ENCODE peak calls at places on chromosomes 7 and 10, in four cellular contexts. A is HCT116, N is spleen, I is GM23338. K is an unnamed sample.

GRCh38 chr7:127918130-127918529 is 113.1 kb downstream of the LRRC4 start:
- DNase-seq in A (no peak), N (no peak), I (no peak), K (no peak)

GRCh38 chr7:94941844-94942632 is 34.6 kb downstream of the PPP1R9A start:
- DNase-seq in A (no peak), I (no peak), N (no peak), K (no peak)

GRCh38 chr10:76779163-76779820 is 858.3 kb downstream of the KCNMA1 start:
- DNase-seq in I (peak), A (no peak), N (no peak), K (no peak)

GRCh38 chr7:134552105-134552504 is 3.2 kb downstream of the AKR1B15 start:
- DNase-seq in N (no peak), A (no peak), I (peak), K (no peak)

GRCh38 chr10:60818134-60818770 is 40.0 kb downstream of the CDK1 start:
- DNase-seq in I (no peak), N (no peak), A (no peak), K (no peak)

GRCh38 chr7:40306596-40306995 is 171.8 kb downstream of the SUGCT start:
- DNase-seq in I (no peak), A (no peak), N (no peak), K (no peak)

GRCh38 chr10:42519761-42520460 is 118.5 kb downstream of the ZNF33B start:
- DNase-seq in I (peak), A (no peak), N (no peak), K (no peak)

GRCh38 chr7:45969940-45970339 is 48.9 kb upstream of the IGFBP3 start:
- DNase-seq in A (no peak), N (no peak), I (no peak), K (no peak)

GRCh38 chr7:95435422-95435780 is 573 bp upstream of the PON2 start:
- DNase-seq in I (no peak), A (no peak), N (peak), K (no peak)

GRCh38 chr7:155722936-155723335 is 78.5 kb downstream of the RBM33 start:
- DNase-seq in A (no peak), N (no peak), I (no peak), K (no peak)

GRCh38 chr10:15290671-15291070 is 80.4 kb downstream of the FAM171A1 start:
- DNase-seq in N (no peak), I (no peak), A (no peak), K (peak)

GRCh38 chr10:33600381-33600780 is 265.9 kb upstream of the NRP1 start:
- DNase-seq in I (no peak), N (no peak), A (no peak), K (no peak)

GRCh38 chr10:74514322-74514721 is 312.1 kb upstream of the KAT6B start:
- DNase-seq in I (no peak), N (no peak), A (no peak), K (no peak)

GRCh38 chr10:116440330-116441030 is 12.8 kb downstream of the PNLIPRP3 start:
- DNase-seq in A (no peak), I (no peak), N (no peak), K (no peak)

GRCh38 chr10:27446091-27446918 is 57.8 kb upstream of the RAB18 start:
- DNase-seq in A (peak), N (no peak), I (peak), K (no peak)

GRCh38 chr10:103192451-103193106 is 493 bp downstream of the NT5C2 start:
- DNase-seq in I (peak), A (peak), N (peak), K (peak)

GRCh38 chr7:7109934-7110333 is 72.4 kb upstream of the C1GALT1 start:
- DNase-seq in I (no peak), N (no peak), A (no peak), K (no peak)

GRCh38 chr7:8113184-8113583 is 144.6 kb downstream of the GLCCI1 start:
- DNase-seq in N (no peak), A (no peak), I (no peak), K (no peak)

GRCh38 chr10:47276576-47277351 is 23.2 kb upstream of the GDF10 start:
- DNase-seq in I (no peak), A (no peak), N (no peak), K (peak)

GRCh38 chr10:36764823-36765222 is 360.6 kb upstream of the ANKRD30A start:
- DNase-seq in N (no peak), I (no peak), A (no peak), K (no peak)

GRCh38 chr10:36765777-36766176 is 359.6 kb upstream of the ANKRD30A start:
- DNase-seq in A (no peak), N (no peak), I (no peak), K (no peak)

GRCh38 chr10:36771725-36772124 is 353.7 kb upstream of the ANKRD30A start:
- DNase-seq in N (no peak), A (no peak), I (no peak), K (no peak)

DNA sequence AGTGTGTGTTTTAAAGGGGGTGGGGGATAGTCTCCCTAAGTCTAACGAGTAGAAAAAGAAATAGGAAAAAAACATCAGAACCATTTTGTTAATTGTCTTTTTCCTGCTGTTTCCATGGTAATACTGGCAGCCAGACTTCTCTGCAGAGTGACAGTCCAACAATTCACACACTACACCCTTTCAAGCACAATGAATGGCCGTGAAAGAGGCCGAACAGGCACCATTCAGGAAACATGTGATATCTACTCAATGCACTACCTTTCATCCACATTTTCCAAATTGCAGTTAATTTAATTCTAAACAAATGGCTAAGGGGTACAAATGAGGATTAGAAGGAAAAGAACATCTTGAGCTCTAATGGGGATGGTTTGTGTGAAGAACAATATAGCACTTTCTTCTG is 358.5 kb upstream of the ANKRD30A start:
- DNase-seq in I (no peak), A (no peak), N (no peak), K (no peak)
- TF ChIP-seq POLR2AphosphoS5 in I (no peak), A (no peak), N (no peak), K (no peak)

DNA sequence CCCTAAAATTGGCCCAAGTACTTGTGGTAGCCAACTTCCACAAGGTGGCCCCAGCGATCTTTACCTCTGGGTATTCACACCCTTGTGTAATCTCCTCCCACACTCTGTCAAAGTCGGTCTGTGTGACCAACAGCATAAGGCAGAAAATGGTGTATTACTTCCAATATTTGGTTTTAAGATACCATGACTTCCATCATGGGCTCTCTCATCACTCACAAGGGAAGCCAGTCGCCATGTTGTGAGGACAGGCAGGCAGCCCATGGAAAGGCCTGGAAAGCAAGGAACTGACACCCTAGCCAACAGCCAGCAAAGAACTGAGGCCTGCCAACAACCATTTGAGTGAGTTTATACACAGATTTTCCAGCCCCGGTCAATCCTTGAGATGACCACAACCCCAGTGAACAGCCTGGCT is 91.0 kb upstream of the KMT2E start:
- DNase-seq in I (peak), A (peak), N (peak), K (no peak)
- TF ChIP-seq POLR2AphosphoS5 in I (no peak), A (no peak), N (peak), K (peak)

DNA sequence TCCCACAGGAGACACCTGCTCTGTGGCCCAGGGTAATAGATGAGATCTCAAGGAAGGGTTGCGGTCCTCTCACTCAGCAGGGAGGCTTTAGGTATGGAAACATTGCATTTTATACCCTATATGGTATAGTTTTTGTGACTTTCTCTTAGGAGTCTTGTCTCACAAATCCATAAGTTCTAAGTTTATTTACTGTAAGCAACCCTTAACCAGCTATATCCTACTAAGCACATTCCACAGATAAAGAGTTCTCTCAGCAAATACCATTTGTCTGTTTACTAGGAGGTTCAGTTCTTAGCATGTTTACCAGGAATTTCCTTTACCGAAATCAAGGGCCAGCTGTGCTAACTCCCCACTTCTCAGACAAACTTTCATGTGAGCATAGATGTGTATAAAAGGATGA is 66.9 kb downstream of the ANLN start:
- DNase-seq in N (no peak), A (no peak), I (no peak), K (no peak)
- TF ChIP-seq POLR2AphosphoS5 in N (no peak), A (no peak), I (no peak), K (no peak)

DNA sequence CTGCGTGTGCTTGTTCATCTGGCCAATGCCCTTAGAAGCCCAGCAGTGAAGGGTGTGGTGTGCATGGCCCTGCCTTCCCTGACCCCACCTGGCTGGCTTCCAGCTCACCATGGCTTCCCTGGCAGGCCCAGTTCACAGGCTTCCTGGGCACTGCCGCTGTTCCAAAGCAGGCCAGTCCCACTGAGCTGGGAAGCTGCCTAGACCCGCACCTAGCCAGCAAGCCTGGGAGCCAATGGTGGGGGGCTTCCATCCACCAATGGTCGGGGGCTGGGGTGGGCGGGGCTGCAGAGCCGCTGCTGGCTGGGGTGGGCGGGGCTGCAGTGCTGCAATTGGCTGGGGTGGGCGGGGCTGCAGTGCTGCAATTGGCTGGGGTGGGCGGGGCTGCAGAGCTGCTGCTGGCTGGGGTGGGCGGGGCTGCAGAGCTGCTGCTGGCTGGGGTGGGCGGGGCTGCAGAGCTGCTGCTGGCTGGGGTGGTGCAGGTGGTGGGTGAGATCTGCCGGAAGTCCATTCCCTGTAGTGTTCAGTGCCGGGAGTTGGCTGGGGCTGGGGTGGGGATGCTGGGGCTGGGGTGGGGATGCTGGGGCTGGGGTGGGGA is 12.4 kb downstream of the CALY start:
- DNase-seq in N (peak), I (peak), A (no peak), K (no peak)
- TF ChIP-seq POLR2AphosphoS5 in N (no peak), I (no peak), A (no peak), K (no peak)

DNA sequence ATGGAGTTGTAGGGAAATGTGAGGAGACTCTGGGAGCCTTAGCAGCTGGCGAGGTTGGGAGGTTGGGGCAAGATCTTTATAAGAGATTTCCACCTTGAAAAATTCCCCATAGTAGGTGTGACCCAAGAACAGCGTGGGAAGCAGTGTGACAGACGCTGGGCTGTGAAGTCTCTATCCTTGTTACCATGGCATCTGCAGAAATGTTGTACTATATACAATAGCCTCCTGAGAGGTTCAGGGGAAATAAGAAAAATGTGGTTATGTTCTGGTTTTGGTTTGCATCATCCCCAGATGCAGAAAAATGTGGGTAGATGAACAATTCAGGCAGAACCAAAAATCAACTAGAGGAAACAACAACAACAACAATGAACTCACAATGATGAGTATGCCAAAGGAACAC is 498.6 kb downstream of the SH2D4B start:
- DNase-seq in I (no peak), A (no peak), N (no peak), K (no peak)
- TF ChIP-seq POLR2AphosphoS5 in I (no peak), A (no peak), N (no peak), K (no peak)

DNA sequence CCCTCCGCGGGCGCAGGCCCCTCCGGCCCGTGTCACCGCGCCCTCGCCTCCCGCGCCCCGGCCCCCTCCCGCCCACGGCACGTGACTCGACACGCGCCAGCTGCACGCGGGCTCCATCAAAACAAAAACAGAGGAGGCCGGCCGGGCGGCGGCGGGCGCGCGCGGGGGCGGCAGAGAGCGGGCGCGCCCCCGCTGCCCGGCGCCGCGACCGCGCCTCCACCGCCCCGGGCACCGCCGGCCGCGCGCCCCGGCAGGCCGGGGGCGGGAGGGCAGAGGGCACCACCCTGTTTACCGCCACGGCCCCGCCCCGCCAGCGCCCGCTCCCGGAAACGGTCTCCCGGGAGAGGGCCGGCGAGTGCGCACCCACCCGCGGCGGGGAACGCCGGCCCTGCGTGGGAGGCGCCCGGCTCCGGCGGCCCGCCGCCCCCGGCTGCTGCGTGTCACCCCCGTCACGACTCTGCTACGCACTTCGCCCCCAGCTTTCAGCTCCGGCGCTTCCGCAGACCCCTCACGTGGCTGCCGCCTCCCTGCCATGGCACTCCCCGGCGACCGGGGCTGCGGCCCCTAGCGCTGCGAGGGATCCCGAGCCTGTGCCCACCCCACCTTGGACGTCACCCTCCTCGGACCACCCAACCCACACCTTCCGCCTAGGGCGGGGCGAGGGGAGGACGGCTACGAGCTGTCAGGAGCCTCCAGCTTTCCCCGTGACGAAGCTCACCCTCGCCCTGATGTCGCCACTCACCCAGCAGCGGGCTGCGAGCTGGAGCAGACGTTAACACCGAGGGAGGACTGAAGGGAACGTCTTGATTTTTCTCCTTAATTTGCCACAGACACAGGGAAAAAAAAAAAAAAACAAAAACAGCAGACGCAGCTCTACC is 221.6 kb upstream of the MKLN1 start:
- DNase-seq in A (no peak), N (peak), I (peak), K (peak)
- TF ChIP-seq POLR2AphosphoS5 in A (peak), N (peak), I (peak), K (peak)

GRCh38 chr10:22335204-22335956 is 9.9 kb upstream of the SPAG6 start:
- DNase-seq in I (peak), N (peak), A (no peak), K (peak)

GRCh38 chr10:22340362-22341189 is 4.7 kb upstream of the SPAG6 start:
- DNase-seq in I (peak), N (peak), A (peak), K (peak)

GRCh38 chr10:22339761-22340361 is 5.4 kb upstream of the SPAG6 start:
- DNase-seq in I (no peak), N (no peak), A (no peak), K (no peak)

GRCh38 chr10:22341190-22341935 is 3.9 kb upstream of the SPAG6 start:
- DNase-seq in I (no peak), N (no peak), A (no peak), K (peak)

GRCh38 chr10:22338260-22338894 is 6.9 kb upstream of the SPAG6 start:
- DNase-seq in I (peak), A (no peak), N (no peak), K (no peak)
- TF ChIP-seq POLR2AphosphoS5 in I (no peak), A (no peak), N (no peak), K (no peak)

DNA sequence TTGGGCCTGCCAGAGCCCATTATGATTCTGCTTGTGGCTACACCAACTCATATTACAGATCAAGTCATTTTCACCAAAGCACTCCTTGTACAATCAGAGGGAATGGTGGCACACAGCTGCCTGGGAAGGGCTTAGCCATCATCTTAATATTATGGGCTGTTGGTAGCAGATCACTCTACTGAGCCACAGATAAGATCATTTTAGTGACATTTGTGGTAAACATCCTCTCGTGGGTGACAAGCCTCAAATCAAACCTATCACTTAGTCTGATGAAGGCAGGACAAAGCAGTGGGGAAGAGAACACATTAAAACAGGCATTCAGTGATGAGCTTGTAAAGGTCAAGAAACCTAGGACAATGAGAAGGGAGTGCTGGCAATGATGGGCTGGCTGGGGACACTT is 137.6 kb upstream of the WDR11 start:
- DNase-seq in N (no peak), A (no peak), I (no peak), K (no peak)
- TF ChIP-seq POLR2AphosphoS5 in N (no peak), A (no peak), I (no peak), K (no peak)

GRCh38 chr7:129008645-129009414 is 46.1 kb downstream of the TNPO3 start:
- DNase-seq in I (no peak), A (no peak), N (no peak), K (no peak)

GRCh38 chr7:129012641-129013040 is 42.3 kb downstream of the TNPO3 start:
- DNase-seq in I (no peak), A (no peak), N (no peak), K (no peak)

GRCh38 chr7:129013048-129013721 is 41.7 kb downstream of the TNPO3 start:
- DNase-seq in A (no peak), N (no peak), I (no peak), K (no peak)

GRCh38 chr7:129009437-129009836 is 45.5 kb downstream of the TNPO3 start:
- DNase-seq in I (no peak), N (no peak), A (no peak), K (no peak)

DNA sequence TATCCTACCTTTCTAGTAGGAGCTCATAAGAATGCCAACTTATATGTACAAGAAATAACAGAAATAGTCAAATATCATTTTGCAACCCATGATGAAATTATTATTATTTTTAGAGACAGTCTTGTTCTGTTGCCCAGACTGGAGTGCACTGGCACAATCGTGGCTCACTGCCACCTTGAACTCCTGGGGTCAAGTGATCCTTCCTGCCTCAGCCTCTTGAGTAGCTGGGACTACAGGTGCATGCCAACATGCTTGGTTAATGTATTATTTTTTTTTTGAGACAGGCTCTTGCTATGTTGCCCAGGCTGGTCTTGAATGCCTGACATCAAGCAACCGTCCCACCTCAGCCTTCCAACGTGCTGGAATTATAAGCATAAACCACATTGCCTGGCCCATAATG is 44.8 kb downstream of the TNPO3 start:
- DNase-seq in I (no peak), A (no peak), N (no peak), K (no peak)
- TF ChIP-seq POLR2AphosphoS5 in I (no peak), A (no peak), N (no peak), K (no peak)

GRCh38 chr7:107171496-107171895 is 2.7 kb downstream of the HBP1 start:
- DNase-seq in I (no peak), N (no peak), A (no peak), K (no peak)

GRCh38 chr7:107167483-107168232 is 1.1 kb upstream of the HBP1 start:
- DNase-seq in N (no peak), A (peak), I (peak), K (peak)

GRCh38 chr7:107168233-107169119 is at the start of gene HBP1:
- DNase-seq in I (peak), N (peak), A (peak), K (peak)

GRCh38 chr7:107170051-107170661 is 1.4 kb downstream of the HBP1 start:
- DNase-seq in A (no peak), N (no peak), I (no peak), K (no peak)

GRCh38 chr7:107169120-107170050 is 582 bp downstream of the HBP1 start:
- DNase-seq in A (peak), I (peak), N (peak), K (peak)
- TF ChIP-seq POLR2AphosphoS5 in A (peak), I (peak), N (peak), K (peak)